ENCODE peak calls at places on chromosome 7, in four cellular contexts. P, E, O and Y are unnamed samples.

GRCh38 chr7:121002755-121003114 is 14.2 kb downstream of the CPED1 start:
- DNase-seq in O (no peak), E (no peak), P (no peak), Y (no peak)

GRCh38 chr7:98086231-98086855 is 20.3 kb upstream of the LMTK2 start:
- DNase-seq in E (no peak), P (no peak), O (no peak), Y (peak; percentile 94)

GRCh38 chr7:78530351-78530750 is 731.8 kb downstream of the PHTF2 start:
- DNase-seq in O (no peak), E (no peak), P (no peak), Y (no peak)

GRCh38 chr7:136528329-136528728 is 340.1 kb upstream of the CHRM2 start:
- DNase-seq in O (no peak), E (no peak), P (no peak), Y (no peak)

GRCh38 chr7:885893-886625 is 9.7 kb downstream of the GET4 start:
- DNase-seq in P (no peak), O (no peak), E (peak; percentile 61), Y (no peak)

GRCh38 chr7:152594801-152595200 is 81.1 kb downstream of the XRCC2 start:
- DNase-seq in O (no peak), P (no peak), E (no peak), Y (no peak)

GRCh38 chr7:4801839-4802231 is 26.4 kb downstream of the AP5Z1 start:
- DNase-seq in E (no peak), P (no peak), O (no peak), Y (no peak)

GRCh38 chr7:17205850-17206353 is 92.5 kb upstream of the AHR start:
- DNase-seq in O (no peak), E (no peak), P (no peak), Y (no peak)

GRCh38 chr7:12570529-12571461 is at the start of gene SCIN:
- DNase-seq in E (peak; percentile 66), P (peak; percentile 22), O (no peak), Y (peak; percentile 79)

GRCh38 chr7:1007901-1008300 is 24.9 kb downstream of the CYP2W1 start:
- DNase-seq in O (no peak), E (no peak), P (no peak), Y (peak; percentile 70)

GRCh38 chr7:100824499-100825214 is 2.7 kb downstream of the EPHB4 start:
- DNase-seq in O (peak; percentile 67), P (no peak), E (no peak), Y (no peak)

GRCh38 chr7:5797179-5797578 is 15.7 kb upstream of the RNF216 start:
- DNase-seq in P (no peak), E (no peak), O (no peak), Y (no peak)

GRCh38 chr7:2800923-2801682 is 43.0 kb downstream of the GNA12 start:
- DNase-seq in E (peak; percentile 76), P (peak; percentile 57), O (peak; percentile 70), Y (no peak)

GRCh38 chr7:428387-428786 is 91.3 kb downstream of the PDGFA start:
- DNase-seq in O (no peak), P (no peak), E (no peak), Y (no peak)

GRCh38 chr7:112383671-112384417 is 66.4 kb upstream of the IFRD1 start:
- DNase-seq in E (no peak), O (no peak), P (no peak), Y (no peak)

GRCh38 chr7:54037873-54038272 is 504.3 kb upstream of the VSTM2A start:
- DNase-seq in P (no peak), E (no peak), O (no peak), Y (no peak)

GRCh38 chr7:135943266-135943889 is 33.8 kb downstream of the MTPN start:
- DNase-seq in E (no peak), P (no peak), O (no peak), Y (no peak)

GRCh38 chr7:14191686-14192098 is 202.2 kb upstream of the ETV1 start:
- DNase-seq in E (no peak), O (no peak), P (no peak), Y (no peak)

GRCh38 chr7:18020138-18020715 is 7.4 kb downstream of the PRPS1L1 start:
- DNase-seq in O (no peak), E (no peak), P (peak; percentile 14), Y (no peak)

GRCh38 chr7:43784030-43785001 is 25.8 kb downstream of the BLVRA start:
- DNase-seq in P (no peak), O (no peak), E (peak; percentile 58), Y (no peak)

GRCh38 chr7:88337556-88337955 is 30.9 kb upstream of the STEAP4 start:
- DNase-seq in P (no peak), E (no peak), O (no peak), Y (no peak)

GRCh38 chr7:134936893-134937520 is 49.3 kb upstream of the AGBL3 start:
- DNase-seq in E (no peak), O (no peak), P (no peak), Y (no peak)

GRCh38 chr7:108201766-108202165 is 71.6 kb upstream of the LAMB4 start:
- DNase-seq in E (no peak), O (no peak), P (no peak), Y (no peak)

GRCh38 chr7:117505238-117505637 is 25.4 kb downstream of the CFTR start:
- DNase-seq in O (no peak), P (no peak), E (no peak), Y (no peak)

GRCh38 chr7:28106316-28106957 is 74.2 kb downstream of the JAZF1 start:
- DNase-seq in E (no peak), O (no peak), P (no peak), Y (no peak)
- TF ChIP-seq EP300 in E (peak; percentile 54), O (no peak), P (no peak), Y (peak; percentile 15)

DNA sequence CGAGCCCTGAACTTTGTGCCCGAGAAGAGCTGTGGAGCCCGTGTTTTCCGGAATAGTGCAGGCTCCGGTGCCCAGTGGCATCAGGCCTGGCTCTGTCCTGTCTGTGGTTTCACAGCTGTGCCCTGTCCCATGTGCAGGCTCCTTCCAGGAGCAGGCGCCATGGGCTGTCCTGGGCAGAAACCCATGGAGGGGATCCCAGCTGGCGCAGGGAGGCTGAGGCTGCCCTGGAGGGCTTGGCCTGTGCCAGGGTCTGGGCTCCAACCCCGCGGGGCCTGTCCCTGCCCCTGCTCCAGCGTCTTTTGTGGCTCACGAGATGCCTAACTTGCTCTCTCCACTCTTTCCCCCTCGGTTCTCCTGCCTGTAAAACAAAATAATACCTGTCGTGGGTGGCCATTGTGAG is 23.3 kb upstream of the CRHR2 start:
- DNase-seq in E (no peak), P (no peak), O (no peak), Y (no peak)
- H3K36me3 ChIP-seq in E (no peaks in the 10 kb centered on the region), P (no peaks in the 10 kb centered on the region), O (no peaks in the 10 kb centered on the region), Y (no peaks in the 10 kb centered on the region)

DNA sequence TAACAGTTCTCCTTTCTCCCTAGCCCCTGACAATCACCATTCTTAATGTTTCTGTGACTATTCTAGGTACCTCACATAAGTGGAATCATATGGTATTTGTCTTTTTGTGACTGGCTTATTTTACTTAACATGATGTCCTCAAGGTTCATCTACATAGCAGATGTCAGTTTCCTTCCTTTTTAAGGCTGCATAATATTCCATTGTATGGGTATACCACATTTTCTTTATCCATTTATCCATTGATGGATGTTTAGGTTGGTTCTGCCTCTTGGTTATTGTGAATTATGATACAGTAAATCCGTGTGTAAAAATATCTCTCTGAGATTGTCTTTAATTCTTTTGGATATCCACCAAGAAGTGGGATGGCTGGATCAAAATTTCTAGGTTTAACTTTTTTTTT is 13.2 kb downstream of the BBS9 start:
- DNase-seq in E (no peak), P (no peak), O (no peak), Y (no peak)
- TF ChIP-seq CTCF in E (no peak), P (no peak), O (no peak), Y (no peak)

GRCh38 chr7:149759111-149759510 is 14.3 kb downstream of the ZNF467 start:
- DNase-seq in E (no peak), O (no peak), P (no peak), Y (no peak)

GRCh38 chr7:149762610-149763009 is 10.8 kb downstream of the ZNF467 start:
- DNase-seq in E (no peak), O (no peak), P (no peak), Y (no peak)

GRCh38 chr7:149763563-149764240 is 9.7 kb downstream of the ZNF467 start:
- DNase-seq in E (no peak), O (no peak), P (no peak), Y (no peak)

GRCh38 chr7:149761307-149761706 is 12.1 kb downstream of the ZNF467 start:
- DNase-seq in P (no peak), E (no peak), O (no peak), Y (no peak)

DNA sequence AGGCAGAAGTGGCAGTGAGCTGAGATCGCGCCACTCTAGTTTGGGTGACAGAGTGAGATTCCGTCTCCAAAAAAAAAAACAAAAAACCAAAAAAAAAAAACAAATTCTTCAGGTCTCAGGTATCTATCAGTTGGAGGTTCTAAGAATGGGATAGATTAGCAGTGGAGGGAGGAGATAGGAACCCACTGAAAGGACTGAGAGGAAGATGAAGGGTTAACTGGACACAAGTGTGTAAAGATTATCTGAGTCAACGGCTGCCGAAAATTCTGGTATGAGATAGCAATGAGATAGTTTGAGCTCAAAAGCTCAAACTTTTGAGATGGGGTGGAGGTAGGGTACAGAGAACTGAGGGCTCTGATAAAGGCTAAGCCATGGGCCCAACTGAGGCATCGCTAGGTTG is 12.8 kb downstream of the ZNF467 start:
- DNase-seq in P (no peak), E (no peak), O (no peak), Y (no peak)
- TF ChIP-seq EP300 in P (no peak), E (no peak), O (no peak), Y (no peak)

GRCh38 chr7:23196306-23196705 is 14.5 kb downstream of the NUP42 start:
- DNase-seq in P (no peak), O (no peak), E (no peak), Y (no peak)
- H3K36me3 ChIP-seq in P (peaks cover 86% of the 10 kb centered on the region), O (no peaks in the 10 kb centered on the region), E (peaks cover 24% of the 10 kb centered on the region), Y (peaks cover 19% of the 10 kb centered on the region)

GRCh38 chr7:20839196-20839735 is 52.6 kb upstream of the SP8 start:
- DNase-seq in O (no peak), P (no peak), E (no peak), Y (no peak)

GRCh38 chr7:20835111-20835750 is 48.5 kb upstream of the SP8 start:
- DNase-seq in E (no peak), P (no peak), O (no peak), Y (no peak)

GRCh38 chr7:20831976-20832375 is 45.3 kb upstream of the SP8 start:
- DNase-seq in E (no peak), P (no peak), O (no peak), Y (no peak)

GRCh38 chr7:20831451-20831850 is 44.8 kb upstream of the SP8 start:
- DNase-seq in O (no peak), E (no peak), P (no peak), Y (no peak)

DNA sequence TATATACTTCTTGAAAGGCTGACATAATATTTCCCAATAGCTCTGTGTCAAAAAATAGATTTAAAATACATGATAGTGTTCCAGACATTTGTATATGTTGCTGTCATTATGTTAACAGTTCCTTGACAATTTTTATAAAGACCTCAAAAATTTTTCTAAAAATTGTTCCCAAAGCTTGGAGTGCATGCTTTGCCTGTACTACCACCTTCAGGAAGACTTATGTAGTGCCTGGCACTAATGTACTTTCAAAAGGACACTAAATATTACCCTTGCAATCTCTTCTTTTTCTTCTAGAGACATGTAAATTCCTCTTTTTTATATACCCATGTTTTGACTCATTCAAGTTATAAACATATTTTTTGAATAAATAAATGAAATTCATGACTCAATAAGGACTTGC is 48.0 kb upstream of the SP8 start:
- DNase-seq in P (no peak), E (no peak), O (no peak), Y (no peak)
- TF ChIP-seq CTCF in P (no peak), E (no peak), O (no peak), Y (no peak)